ENCODE peak calls at places on chromosomes 4 and X, in ten cellular contexts. One of them, this sample, is unnamed.

GRCh38 chr4:159563257-159563656 is 460.4 kb downstream of the RAPGEF2 start:
- DNase-seq in NCI-H1417 treated with DMSO at 0.1 percent for 48 hours: no peak
- DNase-seq in activated T-cell treated with anti-CD3 and anti-CD28 coated beads for 1 hour: no peak
- DNase-seq in fibroblast of pulmonary artery: no peak
- DNase-seq in MCF 10A: no peak
- DNase-seq in Kasumi-1: no peak
- DNase-seq in T-helper 9 cell: no peak
- DNase-seq in nephron progenitor cell: no peak
- DNase-seq in epithelial cell of prostate: no peak
- DNase-seq in GM12891: no peak
- DNase-seq in this sample: no peak

GRCh38 chrX:153551135-153551534 is 33.7 kb downstream of the ATP2B3 start:
- DNase-seq in NCI-H1417 treated with DMSO at 0.1 percent for 48 hours: no peak
- DNase-seq in activated T-cell treated with anti-CD3 and anti-CD28 coated beads for 1 hour: no peak
- DNase-seq in fibroblast of pulmonary artery: peak; percentile 29
- DNase-seq in MCF 10A: peak; percentile 23
- DNase-seq in Kasumi-1: no peak
- DNase-seq in T-helper 9 cell: no peak
- DNase-seq in nephron progenitor cell: no peak
- DNase-seq in epithelial cell of prostate: no peak
- DNase-seq in GM12891: no peak
- DNase-seq in this sample: no peak

GRCh38 chr4:7166981-7167700 is 25.2 kb upstream of the SORCS2 start:
- DNase-seq in NCI-H1417 treated with DMSO at 0.1 percent for 48 hours: no peak
- DNase-seq in activated T-cell treated with anti-CD3 and anti-CD28 coated beads for 1 hour: no peak
- DNase-seq in fibroblast of pulmonary artery: no peak
- DNase-seq in MCF 10A: no peak
- DNase-seq in Kasumi-1: no peak
- DNase-seq in T-helper 9 cell: no peak
- DNase-seq in nephron progenitor cell: no peak
- DNase-seq in epithelial cell of prostate: no peak
- DNase-seq in GM12891: no peak
- DNase-seq in this sample: no peak

GRCh38 chr4:8268901-8269534 is 536 bp upstream of the HTRA3 start:
- DNase-seq in NCI-H1417 treated with DMSO at 0.1 percent for 48 hours: no peak
- DNase-seq in activated T-cell treated with anti-CD3 and anti-CD28 coated beads for 1 hour: no peak
- DNase-seq in fibroblast of pulmonary artery: no peak
- DNase-seq in MCF 10A: no peak
- DNase-seq in Kasumi-1: no peak
- DNase-seq in T-helper 9 cell: no peak
- DNase-seq in nephron progenitor cell: no peak
- DNase-seq in epithelial cell of prostate: no peak
- DNase-seq in GM12891: no peak
- DNase-seq in this sample: no peak

GRCh38 chr4:48483006-48483776 is at the start of gene SLC10A4:
- DNase-seq in NCI-H1417 treated with DMSO at 0.1 percent for 48 hours: no peak
- DNase-seq in activated T-cell treated with anti-CD3 and anti-CD28 coated beads for 1 hour: no peak
- DNase-seq in fibroblast of pulmonary artery: no peak
- DNase-seq in MCF 10A: no peak
- DNase-seq in Kasumi-1: peak; percentile 52
- DNase-seq in T-helper 9 cell: no peak
- DNase-seq in nephron progenitor cell: peak; percentile 78
- DNase-seq in epithelial cell of prostate: no peak
- DNase-seq in GM12891: peak; percentile 44
- DNase-seq in this sample: peak; percentile 23

GRCh38 chr4:150583287-150584197 is 1.6 kb downstream of the MAB21L2 start:
- DNase-seq in NCI-H1417 treated with DMSO at 0.1 percent for 48 hours: no peak
- DNase-seq in activated T-cell treated with anti-CD3 and anti-CD28 coated beads for 1 hour: no peak
- DNase-seq in fibroblast of pulmonary artery: peak; percentile 35
- DNase-seq in MCF 10A: no peak
- DNase-seq in Kasumi-1: no peak
- DNase-seq in T-helper 9 cell: no peak
- DNase-seq in nephron progenitor cell: peak; percentile 55
- DNase-seq in epithelial cell of prostate: no peak
- DNase-seq in GM12891: no peak
- DNase-seq in this sample: no peak

GRCh38 chr4:40887690-40888089 is 137.9 kb downstream of the NSUN7 start:
- DNase-seq in NCI-H1417 treated with DMSO at 0.1 percent for 48 hours: no peak
- DNase-seq in activated T-cell treated with anti-CD3 and anti-CD28 coated beads for 1 hour: no peak
- DNase-seq in fibroblast of pulmonary artery: peak; percentile 59
- DNase-seq in MCF 10A: peak; percentile 10
- DNase-seq in Kasumi-1: no peak
- DNase-seq in T-helper 9 cell: no peak
- DNase-seq in nephron progenitor cell: no peak
- DNase-seq in epithelial cell of prostate: no peak
- DNase-seq in GM12891: no peak
- DNase-seq in this sample: no peak

GRCh38 chrX:18119856-18120255 is 100.8 kb downstream of the BEND2 start:
- DNase-seq in NCI-H1417 treated with DMSO at 0.1 percent for 48 hours: peak; percentile 17
- DNase-seq in activated T-cell treated with anti-CD3 and anti-CD28 coated beads for 1 hour: no peak
- DNase-seq in fibroblast of pulmonary artery: no peak
- DNase-seq in MCF 10A: no peak
- DNase-seq in Kasumi-1: no peak
- DNase-seq in T-helper 9 cell: no peak
- DNase-seq in nephron progenitor cell: no peak
- DNase-seq in epithelial cell of prostate: no peak
- DNase-seq in GM12891: no peak
- DNase-seq in this sample: no peak

GRCh38 chr4:118848242-118848641 is 12.3 kb upstream of the SEC24D start:
- DNase-seq in NCI-H1417 treated with DMSO at 0.1 percent for 48 hours: no peak
- DNase-seq in activated T-cell treated with anti-CD3 and anti-CD28 coated beads for 1 hour: no peak
- DNase-seq in fibroblast of pulmonary artery: no peak
- DNase-seq in MCF 10A: no peak
- DNase-seq in Kasumi-1: no peak
- DNase-seq in T-helper 9 cell: no peak
- DNase-seq in nephron progenitor cell: no peak
- DNase-seq in epithelial cell of prostate: no peak
- DNase-seq in GM12891: no peak
- DNase-seq in this sample: no peak

GRCh38 chrX:42220083-42220482 is 296.7 kb upstream of the CASK start:
- DNase-seq in NCI-H1417 treated with DMSO at 0.1 percent for 48 hours: no peak
- DNase-seq in activated T-cell treated with anti-CD3 and anti-CD28 coated beads for 1 hour: no peak
- DNase-seq in fibroblast of pulmonary artery: no peak
- DNase-seq in MCF 10A: no peak
- DNase-seq in Kasumi-1: no peak
- DNase-seq in T-helper 9 cell: no peak
- DNase-seq in nephron progenitor cell: no peak
- DNase-seq in epithelial cell of prostate: no peak
- DNase-seq in GM12891: no peak
- DNase-seq in this sample: no peak

GRCh38 chr4:147846318-147847135 is 114.6 kb downstream of the ARHGAP10 start:
- DNase-seq in NCI-H1417 treated with DMSO at 0.1 percent for 48 hours: no peak
- DNase-seq in activated T-cell treated with anti-CD3 and anti-CD28 coated beads for 1 hour: no peak
- DNase-seq in fibroblast of pulmonary artery: no peak
- DNase-seq in MCF 10A: no peak
- DNase-seq in Kasumi-1: no peak
- DNase-seq in T-helper 9 cell: no peak
- DNase-seq in nephron progenitor cell: no peak
- DNase-seq in epithelial cell of prostate: no peak
- DNase-seq in GM12891: no peak
- DNase-seq in this sample: no peak

GRCh38 chr4:78545275-78546246 is 6.0 kb upstream of the ANXA3 start:
- DNase-seq in NCI-H1417 treated with DMSO at 0.1 percent for 48 hours: no peak
- DNase-seq in activated T-cell treated with anti-CD3 and anti-CD28 coated beads for 1 hour: no peak
- DNase-seq in fibroblast of pulmonary artery: peak; percentile 57
- DNase-seq in MCF 10A: peak; percentile 47
- DNase-seq in Kasumi-1: no peak
- DNase-seq in T-helper 9 cell: no peak
- DNase-seq in nephron progenitor cell: no peak
- DNase-seq in epithelial cell of prostate: no peak
- DNase-seq in GM12891: no peak
- DNase-seq in this sample: no peak

GRCh38 chr4:122755675-122756074 is 23.2 kb downstream of the BBS12 start:
- DNase-seq in NCI-H1417 treated with DMSO at 0.1 percent for 48 hours: no peak
- DNase-seq in activated T-cell treated with anti-CD3 and anti-CD28 coated beads for 1 hour: no peak
- DNase-seq in fibroblast of pulmonary artery: no peak
- DNase-seq in MCF 10A: no peak
- DNase-seq in Kasumi-1: no peak
- DNase-seq in T-helper 9 cell: no peak
- DNase-seq in nephron progenitor cell: no peak
- DNase-seq in epithelial cell of prostate: no peak
- DNase-seq in GM12891: no peak
- DNase-seq in this sample: no peak

GRCh38 chr4:68176904-68177303 is 47.2 kb upstream of the TMPRSS11F start:
- DNase-seq in NCI-H1417 treated with DMSO at 0.1 percent for 48 hours: no peak
- DNase-seq in activated T-cell treated with anti-CD3 and anti-CD28 coated beads for 1 hour: no peak
- DNase-seq in fibroblast of pulmonary artery: no peak
- DNase-seq in MCF 10A: no peak
- DNase-seq in Kasumi-1: no peak
- DNase-seq in T-helper 9 cell: no peak
- DNase-seq in nephron progenitor cell: no peak
- DNase-seq in epithelial cell of prostate: no peak
- DNase-seq in GM12891: no peak
- DNase-seq in this sample: no peak

GRCh38 chr4:140056015-140056414 is 98.0 kb downstream of the MAML3 start:
- DNase-seq in NCI-H1417 treated with DMSO at 0.1 percent for 48 hours: no peak
- DNase-seq in activated T-cell treated with anti-CD3 and anti-CD28 coated beads for 1 hour: no peak
- DNase-seq in fibroblast of pulmonary artery: no peak
- DNase-seq in MCF 10A: no peak
- DNase-seq in Kasumi-1: no peak
- DNase-seq in T-helper 9 cell: no peak
- DNase-seq in nephron progenitor cell: no peak
- DNase-seq in epithelial cell of prostate: no peak
- DNase-seq in GM12891: no peak
- DNase-seq in this sample: no peak

GRCh38 chr4:79042079-79042674 is 102.9 kb upstream of the PAQR3 start:
- DNase-seq in NCI-H1417 treated with DMSO at 0.1 percent for 48 hours: no peak
- DNase-seq in activated T-cell treated with anti-CD3 and anti-CD28 coated beads for 1 hour: no peak
- DNase-seq in fibroblast of pulmonary artery: peak; percentile 59
- DNase-seq in MCF 10A: peak; percentile 59
- DNase-seq in Kasumi-1: peak; percentile 69
- DNase-seq in T-helper 9 cell: no peak
- DNase-seq in nephron progenitor cell: no peak
- DNase-seq in epithelial cell of prostate: no peak
- DNase-seq in GM12891: no peak
- DNase-seq in this sample: no peak

GRCh38 chr4:152220201-152220666 is 315.7 kb downstream of the FBXW7 start:
- DNase-seq in NCI-H1417 treated with DMSO at 0.1 percent for 48 hours: no peak
- DNase-seq in activated T-cell treated with anti-CD3 and anti-CD28 coated beads for 1 hour: no peak
- DNase-seq in fibroblast of pulmonary artery: no peak
- DNase-seq in MCF 10A: peak; percentile 30
- DNase-seq in Kasumi-1: no peak
- DNase-seq in T-helper 9 cell: no peak
- DNase-seq in nephron progenitor cell: no peak
- DNase-seq in epithelial cell of prostate: peak; percentile 89
- DNase-seq in GM12891: no peak
- DNase-seq in this sample: no peak

GRCh38 chrX:45363596-45363995 is 162.9 kb upstream of the DIPK2B start:
- DNase-seq in NCI-H1417 treated with DMSO at 0.1 percent for 48 hours: no peak
- DNase-seq in activated T-cell treated with anti-CD3 and anti-CD28 coated beads for 1 hour: no peak
- DNase-seq in fibroblast of pulmonary artery: no peak
- DNase-seq in MCF 10A: no peak
- DNase-seq in Kasumi-1: no peak
- DNase-seq in T-helper 9 cell: no peak
- DNase-seq in nephron progenitor cell: no peak
- DNase-seq in epithelial cell of prostate: no peak
- DNase-seq in GM12891: no peak
- DNase-seq in this sample: no peak

GRCh38 chrX:30910124-30910860 is 21.2 kb upstream of the TAB3 start:
- DNase-seq in NCI-H1417 treated with DMSO at 0.1 percent for 48 hours: no peak
- DNase-seq in activated T-cell treated with anti-CD3 and anti-CD28 coated beads for 1 hour: no peak
- DNase-seq in fibroblast of pulmonary artery: no peak
- DNase-seq in MCF 10A: no peak
- DNase-seq in Kasumi-1: peak; percentile 0
- DNase-seq in T-helper 9 cell: no peak
- DNase-seq in nephron progenitor cell: no peak
- DNase-seq in epithelial cell of prostate: no peak
- DNase-seq in GM12891: no peak
- DNase-seq in this sample: no peak

GRCh38 chr4:43485196-43485595 is 592.7 kb downstream of the GRXCR1 start:
- DNase-seq in NCI-H1417 treated with DMSO at 0.1 percent for 48 hours: no peak
- DNase-seq in activated T-cell treated with anti-CD3 and anti-CD28 coated beads for 1 hour: no peak
- DNase-seq in fibroblast of pulmonary artery: no peak
- DNase-seq in MCF 10A: no peak
- DNase-seq in Kasumi-1: peak; percentile 21
- DNase-seq in T-helper 9 cell: no peak
- DNase-seq in nephron progenitor cell: no peak
- DNase-seq in epithelial cell of prostate: no peak
- DNase-seq in GM12891: no peak
- DNase-seq in this sample: no peak

GRCh38 chr4:174604198-174604597 is 81.9 kb upstream of the HPGD start:
- DNase-seq in NCI-H1417 treated with DMSO at 0.1 percent for 48 hours: peak; percentile 23
- DNase-seq in activated T-cell treated with anti-CD3 and anti-CD28 coated beads for 1 hour: no peak
- DNase-seq in fibroblast of pulmonary artery: peak; percentile 82
- DNase-seq in MCF 10A: peak; percentile 53
- DNase-seq in Kasumi-1: no peak
- DNase-seq in T-helper 9 cell: no peak
- DNase-seq in nephron progenitor cell: no peak
- DNase-seq in epithelial cell of prostate: peak; percentile 96
- DNase-seq in GM12891: no peak
- DNase-seq in this sample: no peak

GRCh38 chrX:149487292-149487691 is 17.8 kb downstream of the IDS start:
- DNase-seq in NCI-H1417 treated with DMSO at 0.1 percent for 48 hours: no peak
- DNase-seq in activated T-cell treated with anti-CD3 and anti-CD28 coated beads for 1 hour: no peak
- DNase-seq in fibroblast of pulmonary artery: no peak
- DNase-seq in MCF 10A: peak; percentile 33
- DNase-seq in Kasumi-1: no peak
- DNase-seq in T-helper 9 cell: no peak
- DNase-seq in nephron progenitor cell: no peak
- DNase-seq in epithelial cell of prostate: no peak
- DNase-seq in GM12891: no peak
- DNase-seq in this sample: no peak

This sample was measured in memory B cell.